ENCODE peak calls at places on chromosomes 7 and 10, in ten cellular contexts. One of them, this sample, is unnamed.
A peak's percentile ranks its signal among the peaks of the same experiment; 100 is the strongest.

GRCh38 chr7:105580022-105580740 is 1.1 kb downstream of the EFCAB10 start:
- DNase-seq in mammary epithelial cell: no peak
- DNase-seq in activated CD4-positive, CD25-positive, alpha-beta regulatory T cell: no peak
- DNase-seq in ELF-1: peak; percentile 62
- DNase-seq in HuH-7: no peak
- DNase-seq in adipocyte: no peak
- DNase-seq in stimulated activated CD4-positive, alpha-beta T cell treated with anti-CD3 and anti-CD28 coated beads, Interleukin-2, amount 100 ng/mL, for 48 hours: no peak
- DNase-seq in fibroblast of the conjunctiva: no peak
- DNase-seq in activated CD8-positive, alpha-beta T cell treated with anti-CD3 and anti-CD28 coated beads, Interleukin-2, amount 10 ng/mL, durations not matched to agents 7 days and 5 days: no peak
- DNase-seq in SJSA1: no peak
- DNase-seq in this sample: peak; percentile 24

GRCh38 chr7:27661776-27662489 is 750 bp downstream of the HIBADH start:
- DNase-seq in mammary epithelial cell: peak; percentile 45
- DNase-seq in activated CD4-positive, CD25-positive, alpha-beta regulatory T cell: no peak
- DNase-seq in ELF-1: no peak
- DNase-seq in HuH-7: peak; percentile 26
- DNase-seq in adipocyte: peak; percentile 60
- DNase-seq in stimulated activated CD4-positive, alpha-beta T cell treated with anti-CD3 and anti-CD28 coated beads, Interleukin-2, amount 100 ng/mL, for 48 hours: no peak
- DNase-seq in fibroblast of the conjunctiva: no peak
- DNase-seq in activated CD8-positive, alpha-beta T cell treated with anti-CD3 and anti-CD28 coated beads, Interleukin-2, amount 10 ng/mL, durations not matched to agents 7 days and 5 days: peak; percentile 26
- DNase-seq in SJSA1: no peak
- DNase-seq in this sample: no peak

GRCh38 chr7:47669178-47669878 is 87.4 kb upstream of the TNS3 start:
- DNase-seq in mammary epithelial cell: peak; percentile 65
- DNase-seq in activated CD4-positive, CD25-positive, alpha-beta regulatory T cell: no peak
- DNase-seq in ELF-1: peak; percentile 28
- DNase-seq in HuH-7: no peak
- DNase-seq in adipocyte: peak; percentile 85
- DNase-seq in stimulated activated CD4-positive, alpha-beta T cell treated with anti-CD3 and anti-CD28 coated beads, Interleukin-2, amount 100 ng/mL, for 48 hours: no peak
- DNase-seq in fibroblast of the conjunctiva: peak; percentile 80
- DNase-seq in activated CD8-positive, alpha-beta T cell treated with anti-CD3 and anti-CD28 coated beads, Interleukin-2, amount 10 ng/mL, durations not matched to agents 7 days and 5 days: no peak
- DNase-seq in SJSA1: peak; percentile 96
- DNase-seq in this sample: peak; percentile 93

GRCh38 chr10:117464176-117464575 is 78.4 kb upstream of the EMX2 start:
- DNase-seq in mammary epithelial cell: no peak
- DNase-seq in activated CD4-positive, CD25-positive, alpha-beta regulatory T cell: no peak
- DNase-seq in ELF-1: no peak
- DNase-seq in HuH-7: no peak
- DNase-seq in adipocyte: no peak
- DNase-seq in stimulated activated CD4-positive, alpha-beta T cell treated with anti-CD3 and anti-CD28 coated beads, Interleukin-2, amount 100 ng/mL, for 48 hours: no peak
- DNase-seq in fibroblast of the conjunctiva: no peak
- DNase-seq in activated CD8-positive, alpha-beta T cell treated with anti-CD3 and anti-CD28 coated beads, Interleukin-2, amount 10 ng/mL, durations not matched to agents 7 days and 5 days: no peak
- DNase-seq in SJSA1: no peak
- DNase-seq in this sample: no peak

GRCh38 chr10:6065845-6066244 is 3.7 kb upstream of the IL2RA start:
- DNase-seq in mammary epithelial cell: no peak
- DNase-seq in activated CD4-positive, CD25-positive, alpha-beta regulatory T cell: no peak
- DNase-seq in ELF-1: no peak
- DNase-seq in HuH-7: no peak
- DNase-seq in adipocyte: no peak
- DNase-seq in stimulated activated CD4-positive, alpha-beta T cell treated with anti-CD3 and anti-CD28 coated beads, Interleukin-2, amount 100 ng/mL, for 48 hours: no peak
- DNase-seq in fibroblast of the conjunctiva: no peak
- DNase-seq in activated CD8-positive, alpha-beta T cell treated with anti-CD3 and anti-CD28 coated beads, Interleukin-2, amount 10 ng/mL, durations not matched to agents 7 days and 5 days: peak; percentile 29
- DNase-seq in SJSA1: no peak
- DNase-seq in this sample: no peak

GRCh38 chr7:139936760-139937310 is 107.8 kb downstream of the TBXAS1 start:
- DNase-seq in mammary epithelial cell: peak; percentile 38
- DNase-seq in activated CD4-positive, CD25-positive, alpha-beta regulatory T cell: no peak
- DNase-seq in ELF-1: peak; percentile 24
- DNase-seq in HuH-7: no peak
- DNase-seq in adipocyte: peak; percentile 67
- DNase-seq in stimulated activated CD4-positive, alpha-beta T cell treated with anti-CD3 and anti-CD28 coated beads, Interleukin-2, amount 100 ng/mL, for 48 hours: no peak
- DNase-seq in fibroblast of the conjunctiva: peak; percentile 63
- DNase-seq in activated CD8-positive, alpha-beta T cell treated with anti-CD3 and anti-CD28 coated beads, Interleukin-2, amount 10 ng/mL, durations not matched to agents 7 days and 5 days: no peak
- DNase-seq in SJSA1: no peak
- DNase-seq in this sample: peak; percentile 22

GRCh38 chr7:107196834-107197610 is 28.2 kb downstream of the HBP1 start:
- DNase-seq in mammary epithelial cell: no peak
- DNase-seq in activated CD4-positive, CD25-positive, alpha-beta regulatory T cell: no peak
- DNase-seq in ELF-1: no peak
- DNase-seq in HuH-7: no peak
- DNase-seq in adipocyte: no peak
- DNase-seq in stimulated activated CD4-positive, alpha-beta T cell treated with anti-CD3 and anti-CD28 coated beads, Interleukin-2, amount 100 ng/mL, for 48 hours: no peak
- DNase-seq in fibroblast of the conjunctiva: no peak
- DNase-seq in activated CD8-positive, alpha-beta T cell treated with anti-CD3 and anti-CD28 coated beads, Interleukin-2, amount 10 ng/mL, durations not matched to agents 7 days and 5 days: no peak
- DNase-seq in SJSA1: no peak
- DNase-seq in this sample: peak; percentile 37

GRCh38 chr7:148058092-148058491 is 532.5 kb upstream of the C7orf33 start:
- DNase-seq in mammary epithelial cell: no peak
- DNase-seq in activated CD4-positive, CD25-positive, alpha-beta regulatory T cell: no peak
- DNase-seq in ELF-1: no peak
- DNase-seq in HuH-7: no peak
- DNase-seq in adipocyte: no peak
- DNase-seq in stimulated activated CD4-positive, alpha-beta T cell treated with anti-CD3 and anti-CD28 coated beads, Interleukin-2, amount 100 ng/mL, for 48 hours: no peak
- DNase-seq in fibroblast of the conjunctiva: no peak
- DNase-seq in activated CD8-positive, alpha-beta T cell treated with anti-CD3 and anti-CD28 coated beads, Interleukin-2, amount 10 ng/mL, durations not matched to agents 7 days and 5 days: no peak
- DNase-seq in SJSA1: no peak
- DNase-seq in this sample: no peak

GRCh38 chr7:44079221-44080021 is 2.9 kb downstream of the POLM start:
- DNase-seq in mammary epithelial cell: no peak
- DNase-seq in activated CD4-positive, CD25-positive, alpha-beta regulatory T cell: no peak
- DNase-seq in ELF-1: no peak
- DNase-seq in HuH-7: no peak
- DNase-seq in adipocyte: no peak
- DNase-seq in stimulated activated CD4-positive, alpha-beta T cell treated with anti-CD3 and anti-CD28 coated beads, Interleukin-2, amount 100 ng/mL, for 48 hours: no peak
- DNase-seq in fibroblast of the conjunctiva: no peak
- DNase-seq in activated CD8-positive, alpha-beta T cell treated with anti-CD3 and anti-CD28 coated beads, Interleukin-2, amount 10 ng/mL, durations not matched to agents 7 days and 5 days: no peak
- DNase-seq in SJSA1: no peak
- DNase-seq in this sample: no peak

GRCh38 chr7:94396044-94396443 is 1.3 kb downstream of the COL1A2 start:
- DNase-seq in mammary epithelial cell: no peak
- DNase-seq in activated CD4-positive, CD25-positive, alpha-beta regulatory T cell: no peak
- DNase-seq in ELF-1: peak; percentile 13
- DNase-seq in HuH-7: no peak
- DNase-seq in adipocyte: peak; percentile 76
- DNase-seq in stimulated activated CD4-positive, alpha-beta T cell treated with anti-CD3 and anti-CD28 coated beads, Interleukin-2, amount 100 ng/mL, for 48 hours: no peak
- DNase-seq in fibroblast of the conjunctiva: peak; percentile 89
- DNase-seq in activated CD8-positive, alpha-beta T cell treated with anti-CD3 and anti-CD28 coated beads, Interleukin-2, amount 10 ng/mL, durations not matched to agents 7 days and 5 days: no peak
- DNase-seq in SJSA1: peak; percentile 75
- DNase-seq in this sample: no peak

GRCh38 chr10:4698075-4698474 is 127.9 kb upstream of the AKR1E2 start:
- DNase-seq in mammary epithelial cell: no peak
- DNase-seq in activated CD4-positive, CD25-positive, alpha-beta regulatory T cell: no peak
- DNase-seq in ELF-1: no peak
- DNase-seq in HuH-7: no peak
- DNase-seq in adipocyte: no peak
- DNase-seq in stimulated activated CD4-positive, alpha-beta T cell treated with anti-CD3 and anti-CD28 coated beads, Interleukin-2, amount 100 ng/mL, for 48 hours: no peak
- DNase-seq in fibroblast of the conjunctiva: no peak
- DNase-seq in activated CD8-positive, alpha-beta T cell treated with anti-CD3 and anti-CD28 coated beads, Interleukin-2, amount 10 ng/mL, durations not matched to agents 7 days and 5 days: no peak
- DNase-seq in SJSA1: no peak
- DNase-seq in this sample: no peak

GRCh38 chr10:69498711-69499471 is 47.6 kb downstream of the TSPAN15 start:
- DNase-seq in mammary epithelial cell: no peak
- DNase-seq in activated CD4-positive, CD25-positive, alpha-beta regulatory T cell: no peak
- DNase-seq in ELF-1: no peak
- DNase-seq in HuH-7: no peak
- DNase-seq in adipocyte: peak; percentile 15
- DNase-seq in stimulated activated CD4-positive, alpha-beta T cell treated with anti-CD3 and anti-CD28 coated beads, Interleukin-2, amount 100 ng/mL, for 48 hours: no peak
- DNase-seq in fibroblast of the conjunctiva: no peak
- DNase-seq in activated CD8-positive, alpha-beta T cell treated with anti-CD3 and anti-CD28 coated beads, Interleukin-2, amount 10 ng/mL, durations not matched to agents 7 days and 5 days: no peak
- DNase-seq in SJSA1: no peak
- DNase-seq in this sample: no peak

GRCh38 chr10:30170146-30170545 is 110.8 kb upstream of the JCAD start:
- DNase-seq in mammary epithelial cell: no peak
- DNase-seq in activated CD4-positive, CD25-positive, alpha-beta regulatory T cell: no peak
- DNase-seq in ELF-1: no peak
- DNase-seq in HuH-7: no peak
- DNase-seq in adipocyte: no peak
- DNase-seq in stimulated activated CD4-positive, alpha-beta T cell treated with anti-CD3 and anti-CD28 coated beads, Interleukin-2, amount 100 ng/mL, for 48 hours: no peak
- DNase-seq in fibroblast of the conjunctiva: no peak
- DNase-seq in activated CD8-positive, alpha-beta T cell treated with anti-CD3 and anti-CD28 coated beads, Interleukin-2, amount 10 ng/mL, durations not matched to agents 7 days and 5 days: no peak
- DNase-seq in SJSA1: no peak
- DNase-seq in this sample: no peak